ENCODE peak calls at places on chromosome 12, in six cellular contexts. C, Y, D, G, T and N are unnamed samples.

GRCh38 chr12:50120953-50121352 is 8.9 kb downstream of the COX14 start:
- DNase-seq in C (no peak), G (no peak), Y (no peak), T (no peak), D (no peak), N (no peak)

GRCh38 chr12:82660541-82661325 is 26.0 kb upstream of the TMTC2 start:
- DNase-seq in C (no peak), Y (no peak), G (no peak), D (no peak), T (no peak), N (peak)

GRCh38 chr12:54222609-54223008 is 33.8 kb upstream of the SMUG1 start:
- DNase-seq in C (no peak), G (no peak), T (no peak), Y (no peak), D (peak), N (no peak)

GRCh38 chr12:47218191-47218654 is 138.5 kb upstream of the AMIGO2 start:
- DNase-seq in Y (no peak), G (peak), D (no peak), C (no peak), T (no peak), N (no peak)

GRCh38 chr12:26153421-26154154 is 28.8 kb upstream of the BHLHE41 start:
- DNase-seq in D (peak), G (no peak), C (no peak), Y (no peak), T (no peak), N (peak)

GRCh38 chr12:30930238-30931010 is 3.9 kb downstream of the TSPAN11 start:
- DNase-seq in Y (no peak), D (no peak), C (no peak), T (no peak), G (no peak), N (no peak)

GRCh38 chr12:75488553-75488952 is 8.0 kb downstream of the GLIPR1 start:
- DNase-seq in T (no peak), Y (no peak), C (peak), D (peak), G (no peak), N (peak)

GRCh38 chr12:114682920-114683708 is 861 bp downstream of the TBX3 start:
- DNase-seq in T (no peak), Y (no peak), C (no peak), G (no peak), D (peak), N (peak)

GRCh38 chr12:42372154-42372791 is 46.3 kb downstream of the PPHLN1 start:
- DNase-seq in T (no peak), Y (peak), D (peak), G (no peak), C (peak), N (peak)

GRCh38 chr12:26524862-26525465 is 308.0 kb downstream of the ITPR2 start:
- DNase-seq in D (peak), Y (no peak), T (no peak), G (no peak), C (peak), N (peak)

GRCh38 chr12:127083028-127083949 is 1183.7 kb upstream of the TMEM132C start:
- DNase-seq in Y (peak), C (no peak), D (peak), G (no peak), T (no peak), N (peak)

GRCh38 chr12:100857418-100857817 is 62.8 kb downstream of the ANO4 start:
- DNase-seq in G (no peak), D (no peak), C (no peak), Y (no peak), T (no peak), N (no peak)

GRCh38 chr12:124110372-124110883 is 137.4 kb downstream of the ZNF664 start:
- DNase-seq in T (no peak), Y (no peak), D (no peak), G (no peak), C (no peak), N (no peak)

GRCh38 chr12:53224268-53224896 is 7.6 kb downstream of the RARG start:
- DNase-seq in T (no peak), D (no peak), G (no peak), C (no peak), Y (no peak), N (peak)

GRCh38 chr12:49055978-49056754 is 4.4 kb downstream of the KMT2D start:
- DNase-seq in D (peak), C (peak), Y (peak), T (no peak), G (peak), N (peak)

GRCh38 chr12:126385785-126386184 is 1320.5 kb downstream of the AACS start:
- DNase-seq in D (peak), Y (no peak), G (no peak), C (no peak), T (no peak), N (no peak)

GRCh38 chr12:109762071-109762672 is 48.5 kb downstream of the FAM222A start:
- DNase-seq in D (no peak), Y (no peak), C (no peak), T (no peak), G (no peak), N (no peak)